ENCODE peak calls at places on chromosome 6, in eight cellular contexts. E, O, R, U, T, N, S and B are unnamed samples.

GRCh38 chr6:2797564-2798014 is 32.4 kb downstream of the WRNIP1 start:
- DNase-seq in O (no peak), U (no peak), S (no peak), R (no peak), T (no peak), E (no peak), N (no peak), B (no peak)

GRCh38 chr6:31834704-31835375 is 7.3 kb downstream of the HSPA1B start:
- DNase-seq in R (no peak), E (peak; percentile 82), S (peak; percentile 77), U (peak; percentile 87), N (peak; percentile 82), O (peak; percentile 81), T (peak; percentile 79), B (no peak)

GRCh38 chr6:163327165-163327880 is 87.2 kb upstream of the QKI start:
- DNase-seq in O (no peak), T (no peak), S (no peak), R (no peak), U (no peak), N (no peak), E (no peak), B (no peak)

GRCh38 chr6:87344513-87344912 is at the start of gene C6orf163:
- DNase-seq in R (no peak), N (no peak), E (no peak), O (no peak), T (no peak), S (no peak), U (no peak), B (no peak)

GRCh38 chr6:31661867-31662723 is 1.5 kb upstream of the C6orf47 start:
- DNase-seq in T (no peak), O (no peak), R (no peak), U (peak; percentile 37), E (no peak), N (no peak), S (no peak), B (no peak)

GRCh38 chr6:138287144-138287955 is 69.1 kb upstream of the PBOV1 start:
- DNase-seq in T (peak; percentile 31), O (no peak), N (peak; percentile 61), S (peak; percentile 35), U (peak; percentile 58), E (peak; percentile 73), R (peak; percentile 33), B (no peak)

GRCh38 chr6:141464490-141464889 is 668.2 kb upstream of the GJE1 start:
- DNase-seq in R (peak; percentile 4), S (no peak), U (peak; percentile 47), E (no peak), N (no peak), T (peak; percentile 44), O (no peak), B (peak; percentile 76)

GRCh38 chr6:69378326-69378725 is 418.5 kb downstream of the LMBRD1 start:
- DNase-seq in R (no peak), T (no peak), N (no peak), S (no peak), E (no peak), U (no peak), O (no peak), B (no peak)

GRCh38 chr6:21678990-21679389 is 85.4 kb downstream of the SOX4 start:
- DNase-seq in N (no peak), R (peak; percentile 5), S (no peak), T (peak; percentile 59), U (no peak), E (no peak), O (no peak), B (no peak)

GRCh38 chr6:53432318-53433161 is 83.8 kb upstream of the ELOVL5 start:
- DNase-seq in U (no peak), R (peak; percentile 65), N (no peak), S (no peak), T (peak; percentile 63), O (no peak), E (no peak), B (peak; percentile 89)

GRCh38 chr6:75409928-75410327 is 83.7 kb downstream of the FILIP1 start:
- DNase-seq in O (no peak), U (no peak), E (no peak), T (no peak), R (no peak), N (no peak), S (no peak), B (peak; percentile 93)

GRCh38 chr6:144467153-144467762 is 182.1 kb downstream of the UTRN start:
- DNase-seq in R (peak; percentile 44), U (no peak), E (no peak), O (no peak), S (no peak), T (no peak), N (no peak), B (no peak)

GRCh38 chr6:149317656-149318571 is at the start of gene TAB2:
- DNase-seq in S (peak; percentile 86), O (peak; percentile 30), U (peak; percentile 66), N (peak; percentile 53), T (peak; percentile 18), E (peak; percentile 75), R (no peak), B (no peak)

GRCh38 chr6:26521485-26522391 is 16.4 kb upstream of the HMGN4 start:
- DNase-seq in N (peak; percentile 67), E (peak; percentile 76), U (peak; percentile 94), O (peak; percentile 57), T (peak; percentile 90), R (peak; percentile 60), S (peak; percentile 81), B (no peak)

GRCh38 chr6:24441599-24441904 is 38.8 kb downstream of the MRS2 start:
- DNase-seq in U (no peak), N (no peak), R (no peak), S (no peak), O (no peak), T (no peak), E (no peak), B (no peak)

GRCh38 chr6:56891754-56892153 is 63.2 kb upstream of the BEND6 start:
- DNase-seq in T (peak; percentile 60), O (no peak), R (no peak), S (no peak), E (no peak), U (peak; percentile 48), N (no peak), B (no peak)

GRCh38 chr6:3287308-3287707 is 28.6 kb downstream of the PSMG4 start:
- DNase-seq in R (no peak), E (no peak), U (no peak), T (no peak), S (no peak), O (no peak), N (peak; percentile 38), B (no peak)

GRCh38 chr6:138403801-138404665 is at the start of gene HEBP2:
- DNase-seq in E (peak; percentile 98), T (peak; percentile 90), R (peak; percentile 95), N (peak; percentile 98), S (peak; percentile 82), U (peak; percentile 95), O (peak; percentile 91), B (no peak)

GRCh38 chr6:89145461-89145961 is 344 bp upstream of the PM20D2 start:
- DNase-seq in T (peak; percentile 29), E (no peak), U (peak; percentile 80), R (peak; percentile 39), O (no peak), N (no peak), S (no peak), B (no peak)

DNA sequence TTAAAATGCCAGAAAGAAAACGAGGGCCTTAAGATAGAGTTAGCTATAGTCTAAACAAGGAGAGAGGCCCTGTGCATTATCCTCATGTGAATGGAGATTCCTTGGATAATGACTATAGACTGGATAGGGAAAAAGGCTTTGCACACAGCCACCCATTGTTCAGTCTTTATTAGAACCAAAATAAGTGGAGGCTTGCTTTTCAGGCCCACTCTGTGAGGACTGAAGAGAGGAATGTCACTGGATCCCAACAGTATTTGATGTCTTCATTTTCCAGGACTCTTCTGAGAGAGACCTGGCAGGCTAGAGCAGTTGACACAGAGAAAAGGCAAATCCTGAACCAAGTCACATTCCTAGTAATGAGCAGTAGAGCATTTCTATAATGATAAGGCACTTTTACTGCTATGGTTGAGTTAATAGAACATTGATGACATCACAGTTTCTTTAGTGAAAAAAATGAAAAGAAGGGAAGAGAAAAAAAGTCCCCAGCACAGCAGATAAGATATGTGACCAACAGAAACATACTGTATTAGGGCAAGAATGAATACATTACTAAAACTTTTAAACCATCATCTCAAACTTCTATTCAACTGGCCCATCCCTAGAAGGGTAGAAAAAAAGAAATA is 315.1 kb downstream of the EPHA7 start:
- DNase-seq in U (no peak), E (no peak), T (no peak), O (no peak), S (no peak), R (no peak), N (no peak), B (no peak)
- H3K4me3 ChIP-seq in U (no peak overlapping the region), E (no peak overlapping the region), T (no peak overlapping the region), O (no peak overlapping the region), S (no peak overlapping the region), R (no peak overlapping the region), N (no peak overlapping the region), B (no peak overlapping the region)

GRCh38 chr6:41374618-41375590 is 39.5 kb downstream of the NCR2 start:
- DNase-seq in N (no peak), R (no peak), S (no peak), T (no peak), U (no peak), E (peak; percentile 60), O (no peak), B (no peak)
- H3K4me3 ChIP-seq in N (peak overlapping the region; percentile 31), R (no peak overlapping the region), S (no peak overlapping the region), T (no peak overlapping the region), U (no peak overlapping the region), E (peak overlapping the region; percentile 12), O (no peak overlapping the region), B (no peak overlapping the region)

DNA sequence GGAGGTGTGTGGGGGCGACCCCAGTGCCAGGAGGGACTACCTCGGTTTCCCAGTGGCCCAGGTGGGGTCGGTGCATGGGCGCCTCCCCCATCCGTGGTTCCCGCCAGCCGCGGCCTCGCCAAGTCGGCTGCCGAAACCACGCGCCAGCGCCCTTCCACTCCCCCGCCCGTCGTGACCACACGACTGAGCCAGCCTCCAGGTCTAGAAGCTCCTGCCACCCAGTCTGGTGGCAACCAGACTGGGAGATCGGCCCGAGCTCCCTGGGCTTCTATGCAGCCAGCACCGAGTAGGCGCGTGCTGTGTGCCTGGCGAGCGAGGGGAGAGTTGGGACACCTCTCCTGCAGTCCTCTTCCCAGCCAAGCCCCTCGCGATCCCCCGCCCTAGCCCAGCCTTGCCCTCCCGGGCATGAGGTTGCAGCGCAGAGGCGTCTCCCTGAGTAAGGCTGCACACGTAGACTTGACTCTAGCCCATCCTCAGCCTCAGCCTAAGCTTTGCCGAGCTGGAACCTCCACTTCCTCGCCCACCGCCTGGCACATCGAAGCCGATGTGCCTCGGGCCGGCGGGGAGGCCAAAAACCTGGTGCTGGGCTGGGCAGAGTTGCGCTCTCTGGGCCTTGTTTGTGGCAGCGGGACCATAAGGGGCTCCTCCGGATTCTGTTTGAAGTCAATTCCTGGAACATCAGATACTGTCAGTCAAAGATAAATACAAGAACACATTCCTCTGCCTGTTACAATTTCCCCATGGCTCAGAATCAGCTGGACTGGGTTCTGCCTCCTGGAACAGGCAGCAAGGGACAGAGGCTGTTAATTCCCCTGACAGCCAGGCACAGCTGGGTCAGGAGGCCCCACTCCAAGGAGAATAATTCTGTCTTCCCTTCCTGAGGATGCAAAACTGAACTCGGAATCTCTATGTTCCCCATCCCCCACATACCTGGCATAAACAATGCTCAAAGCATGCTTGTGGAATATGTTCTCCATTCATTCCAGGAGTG is 1.5 kb upstream of the CPNE5 start:
- DNase-seq in S (peak; percentile 38), E (no peak), R (no peak), O (no peak), T (no peak), N (no peak), U (no peak), B (no peak)
- H3K4me3 ChIP-seq in S (peak overlapping the region; percentile 47), E (peak overlapping the region; percentile 64), R (no peak overlapping the region), O (peak overlapping the region; percentile 53), T (no peak overlapping the region), N (peak overlapping the region; percentile 68), U (no peak overlapping the region), B (no peak overlapping the region)

GRCh38 chr6:7725849-7726415 is at the start of gene BMP6:
- DNase-seq in O (peak; percentile 71), N (peak; percentile 81), R (peak; percentile 86), S (peak; percentile 73), T (peak; percentile 88), E (peak; percentile 96), U (peak; percentile 72), B (no peak)
- H3K4me3 ChIP-seq in O (peak within 1 kb of the TSS; percentile 56), N (peak within 1 kb of the TSS; percentile 89), R (peak within 1 kb of the TSS; percentile 62), S (peak within 1 kb of the TSS; percentile 20), T (peak within 1 kb of the TSS; percentile 56), E (peak within 1 kb of the TSS; percentile 40), U (peak within 1 kb of the TSS; percentile 51), B (peak within 1 kb of the TSS; percentile 56)